ENCODE peak calls at places on chromosomes 6 and 20, in eight cellular contexts. W is bronchial epithelial cell, K is Peyer's patch, I is fibroblast of the aortic adventitia, Z is lower leg skin, H is hepatocyte, A is nephron progenitor cell, R is psoas muscle. Q is an unnamed sample.

GRCh38 chr20:347640-348484 is 951 bp downstream of the NRSN2 start:
- DNase-seq in I (peak; percentile 89), K (peak; percentile 79), A (peak; percentile 97), W (peak; percentile 31), Z (peak; percentile 81), H (peak; percentile 99), R (peak; percentile 88), Q (peak; percentile 97)

GRCh38 chr6:16717275-16717942 is 43.9 kb downstream of the ATXN1 start:
- DNase-seq in A (no peak), R (no peak), K (no peak), Z (no peak), H (no peak), I (no peak), W (no peak), Q (no peak)

GRCh38 chr6:138572200-138572875 is 73.0 kb upstream of the NHSL1 start:
- DNase-seq in Z (peak; percentile 58), K (peak; percentile 70), W (peak; percentile 83), R (peak; percentile 45), A (peak; percentile 76), I (peak; percentile 81), H (peak; percentile 90), Q (peak; percentile 80)

GRCh38 chr20:14477125-14477524 is 139.7 kb upstream of the FLRT3 start:
- DNase-seq in I (peak; percentile 55), R (no peak), H (no peak), Z (no peak), A (no peak), W (peak; percentile 87), K (no peak), Q (no peak)

GRCh38 chr20:35461620-35462019 is 6.2 kb downstream of the CEP250 start:
- DNase-seq in H (no peak), I (no peak), Z (no peak), R (no peak), W (peak; percentile 51), K (no peak), A (no peak), Q (no peak)

GRCh38 chr6:7593234-7593633 is 3.2 kb downstream of the SNRNP48 start:
- DNase-seq in H (no peak), Z (no peak), W (no peak), K (no peak), A (no peak), I (no peak), R (no peak), Q (no peak)

GRCh38 chr6:89559487-89559886 is 79.1 kb downstream of the LYRM2 start:
- DNase-seq in I (no peak), R (no peak), K (no peak), H (no peak), A (peak; percentile 35), Z (no peak), W (no peak), Q (no peak)

GRCh38 chr20:5000263-5001173 is 792 bp downstream of the SLC23A2 start:
- DNase-seq in A (peak; percentile 38), H (peak; percentile 34), I (no peak), Z (peak; percentile 56), K (peak; percentile 53), R (peak; percentile 50), W (no peak), Q (no peak)

GRCh38 chr6:25359891-25360290 is 80.7 kb downstream of the CARMIL1 start:
- DNase-seq in A (no peak), H (no peak), I (no peak), W (no peak), K (no peak), Z (no peak), R (no peak), Q (no peak)

GRCh38 chr20:47330933-47331708 is 25.4 kb downstream of the ZMYND8 start:
- DNase-seq in I (peak; percentile 74), Z (no peak), W (peak; percentile 86), R (peak; percentile 18), H (peak; percentile 74), K (peak; percentile 59), A (no peak), Q (no peak)

GRCh38 chr20:22312744-22313346 is 271.5 kb downstream of the FOXA2 start:
- DNase-seq in I (peak; percentile 61), Z (no peak), R (no peak), W (peak; percentile 51), H (peak; percentile 68), A (peak; percentile 53), K (no peak), Q (no peak)

DNA sequence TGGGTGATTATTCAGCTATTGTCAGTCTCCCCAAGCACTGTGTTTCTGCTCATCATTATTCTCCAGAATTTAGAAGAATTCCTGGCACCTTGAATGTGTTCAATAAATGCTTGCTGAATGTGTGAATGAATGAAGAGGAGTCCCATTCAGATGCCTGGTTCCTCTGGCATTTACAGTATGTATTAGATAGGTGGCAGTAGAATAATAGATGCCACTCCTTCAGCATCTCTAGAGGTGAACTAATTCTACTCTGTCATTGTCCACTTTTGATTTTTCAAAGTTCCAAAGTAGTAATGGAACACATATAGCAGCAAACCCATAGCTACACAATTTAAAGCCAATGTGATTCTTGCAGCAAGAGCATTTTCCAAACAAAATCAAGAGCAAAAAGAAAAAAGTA is 118.9 kb upstream of the CEP162 start:
- DNase-seq in H (no peak), K (no peak), A (no peak), W (peak; percentile 16), I (peak; percentile 10), Z (no peak), R (no peak), Q (no peak)
- TF ChIP-seq CTCF in H (peak; percentile 4), K (no peak), A (no peak), W (peak; percentile 24), I (peak; percentile 27), Z (no peak), R (no peak), Q (no peak)

GRCh38 chr6:137416376-137417109 is 77.7 kb downstream of the OLIG3 start:
- DNase-seq in H (peak; percentile 20), A (no peak), W (no peak), R (no peak), Z (no peak), K (no peak), I (peak; percentile 91), Q (no peak)
- TF ChIP-seq CTCF in H (no peak), A (no peak), W (no peak), R (no peak), Z (no peak), K (no peak), I (no peak), Q (no peak)

GRCh38 chr6:80425089-80425823 is 318.8 kb downstream of the BCKDHB start:
- DNase-seq in I (peak; percentile 98), W (peak; percentile 18), R (no peak), A (no peak), Z (no peak), H (no peak), K (no peak), Q (no peak)
- TF ChIP-seq CTCF in I (peak; percentile 44), W (no peak), R (no peak), A (no peak), Z (no peak), H (no peak), K (no peak), Q (peak; percentile 18)

GRCh38 chr6:36276581-36277536 is 7.0 kb downstream of the PNPLA1 start:
- DNase-seq in Z (no peak), H (no peak), R (no peak), K (no peak), A (no peak), I (no peak), W (peak; percentile 79), Q (no peak)
- TF ChIP-seq CTCF in Z (no peak), H (no peak), R (no peak), K (no peak), A (no peak), I (no peak), W (no peak), Q (no peak)

DNA sequence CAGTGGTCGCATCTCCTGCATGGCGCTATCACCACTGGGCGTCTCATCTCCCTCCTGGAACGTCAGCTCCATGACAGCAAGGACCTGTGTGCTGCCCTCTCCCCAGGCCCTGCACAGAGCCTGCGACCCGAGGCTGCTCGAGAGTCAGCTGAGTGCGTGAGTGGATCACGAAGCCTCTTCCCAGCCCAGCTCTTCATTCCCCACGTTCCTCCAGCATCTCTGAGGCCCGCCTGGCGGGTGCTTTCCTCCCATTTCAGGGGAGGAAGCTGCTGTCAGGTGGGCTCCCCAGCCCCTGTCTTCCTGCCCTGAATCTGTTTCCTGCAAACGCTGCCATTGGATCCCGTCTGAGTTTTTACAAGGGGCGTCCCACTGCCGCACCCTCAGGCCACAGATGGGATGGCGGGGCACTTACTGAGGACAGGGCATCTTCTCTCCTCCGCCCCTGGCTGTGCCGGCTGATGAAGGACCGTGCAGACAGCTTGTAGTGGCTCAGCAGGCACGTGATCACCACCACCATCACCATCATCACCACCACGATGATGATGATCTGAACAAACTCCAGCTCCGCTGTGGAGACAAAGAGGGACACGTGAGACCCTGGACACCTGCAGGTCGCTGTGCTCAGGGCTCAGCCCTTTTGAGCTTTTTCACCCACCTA is 39.0 kb upstream of the ZBP1 start:
- DNase-seq in K (peak; percentile 42), R (no peak), A (no peak), H (no peak), I (no peak), W (no peak), Z (peak; percentile 13), Q (peak; percentile 59)
- TF ChIP-seq CTCF in K (no peak), R (no peak), A (no peak), H (no peak), I (no peak), W (no peak), Z (no peak), Q (no peak)